ENCODE peak calls at places on chromosomes 4 and X, in nine cellular contexts. I, S, H, C, B, R, E, V and M are unnamed samples.

GRCh38 chrX:90040807-90041206 is 119.1 kb downstream of the TGIF2LX start:
- DNase-seq in I (no peak), S (no peak), H (no peak), C (no peak), B (no peak), R (no peak), E (no peak), V (peak; percentile 58), M (no peak)

GRCh38 chr4:152187693-152188092 is 348.2 kb downstream of the FBXW7 start:
- DNase-seq in I (no peak), S (no peak), H (no peak), C (no peak), B (no peak), R (no peak), E (no peak), V (no peak), M (no peak)

GRCh38 chr4:81601270-81601694 is 129.6 kb upstream of the RASGEF1B start:
- DNase-seq in I (no peak), S (no peak), H (no peak), C (no peak), B (no peak), R (no peak), E (no peak), V (no peak), M (no peak)

GRCh38 chr4:156242390-156242789 is 288.7 kb upstream of the CTSO start:
- DNase-seq in I (no peak), S (no peak), H (no peak), C (no peak), B (no peak), R (no peak), E (no peak), V (no peak), M (no peak)

GRCh38 chr4:151688003-151688784 is 72.6 kb downstream of the GATB start:
- DNase-seq in I (no peak), S (no peak), H (no peak), C (no peak), B (no peak), R (no peak), E (no peak), V (no peak), M (no peak)

GRCh38 chr4:53987761-53988171 is 76.6 kb downstream of the CHIC2 start:
- DNase-seq in I (no peak), S (no peak), H (no peak), C (no peak), B (peak; percentile 26), R (no peak), E (no peak), V (no peak), M (no peak)

GRCh38 chr4:123876640-123877039 is 480.0 kb downstream of the SPRY1 start:
- DNase-seq in I (no peak), S (no peak), H (no peak), C (no peak), B (no peak), R (no peak), E (no peak), V (no peak), M (no peak)

GRCh38 chrX:78514852-78515251 is 144.3 kb downstream of the RTL3 start:
- DNase-seq in I (no peak), S (no peak), H (peak; percentile 9), C (no peak), B (no peak), R (no peak), E (no peak), V (no peak), M (no peak)

GRCh38 chrX:41233988-41234387 is 100.0 kb upstream of the DDX3X start:
- DNase-seq in I (no peak), S (no peak), H (no peak), C (no peak), B (no peak), R (no peak), E (no peak), V (no peak), M (no peak)

GRCh38 chr4:3780347-3781171 is 14.4 kb downstream of the ADRA2C start:
- DNase-seq in I (no peak), S (no peak), H (no peak), C (no peak), B (no peak), R (no peak), E (no peak), V (no peak), M (no peak)

GRCh38 chr4:110629214-110629754 is 6.4 kb upstream of the PITX2 start:
- DNase-seq in I (no peak), S (no peak), H (no peak), C (no peak), B (no peak), R (no peak), E (no peak), V (peak; percentile 53), M (no peak)

GRCh38 chr4:76690091-76690905 is 207.6 kb downstream of the SOWAHB start:
- DNase-seq in I (no peak), S (no peak), H (peak; percentile 23), C (peak; percentile 10), B (no peak), R (no peak), E (peak; percentile 14), V (no peak), M (no peak)

GRCh38 chr4:11436673-11437072 is 8.0 kb upstream of the HS3ST1 start:
- DNase-seq in I (no peak), S (no peak), H (peak; percentile 51), C (no peak), B (no peak), R (no peak), E (no peak), V (no peak), M (no peak)

GRCh38 chr4:163448541-163449203 is 24.9 kb downstream of the TKTL2 start:
- DNase-seq in I (no peak), S (no peak), H (no peak), C (peak; percentile 27), B (no peak), R (no peak), E (no peak), V (no peak), M (no peak)

GRCh38 chr4:7025040-7025602 is 18.1 kb upstream of the TADA2B start:
- DNase-seq in I (no peak), S (no peak), H (no peak), C (no peak), B (no peak), R (no peak), E (no peak), V (peak; percentile 69), M (no peak)

GRCh38 chr4:39587881-39588280 is 50.8 kb downstream of the SMIM14 start:
- DNase-seq in I (no peak), S (no peak), H (no peak), C (no peak), B (no peak), R (no peak), E (no peak), V (no peak), M (no peak)

GRCh38 chr4:48490012-48490679 is at the start of gene ZAR1:
- DNase-seq in I (no peak), S (no peak), H (no peak), C (no peak), B (no peak), R (no peak), E (no peak), V (no peak), M (peak; percentile 64)

GRCh38 chr4:147754037-147754445 is 22.2 kb downstream of the ARHGAP10 start:
- DNase-seq in I (no peak), S (no peak), H (no peak), C (no peak), B (no peak), R (no peak), E (peak; percentile 23), V (no peak), M (no peak)
- H3K4me3 ChIP-seq in I (no peak overlapping the region), S (no peak overlapping the region), H (no peak overlapping the region), C (no peak overlapping the region), B (no peak overlapping the region), R (no peak overlapping the region), E (no peak overlapping the region), V (no peak overlapping the region), M (no peak overlapping the region)

GRCh38 chr4:154927126-154927525 is 146.1 kb downstream of the RBM46 start:
- DNase-seq in I (no peak), S (no peak), H (no peak), C (no peak), B (no peak), R (no peak), E (no peak), V (no peak), M (no peak)
- H3K4me3 ChIP-seq in I (no peak overlapping the region), S (no peak overlapping the region), H (no peak overlapping the region), C (no peak overlapping the region), B (no peak overlapping the region), R (no peak overlapping the region), E (no peak overlapping the region), V (no peak overlapping the region), M (no peak overlapping the region)

DNA sequence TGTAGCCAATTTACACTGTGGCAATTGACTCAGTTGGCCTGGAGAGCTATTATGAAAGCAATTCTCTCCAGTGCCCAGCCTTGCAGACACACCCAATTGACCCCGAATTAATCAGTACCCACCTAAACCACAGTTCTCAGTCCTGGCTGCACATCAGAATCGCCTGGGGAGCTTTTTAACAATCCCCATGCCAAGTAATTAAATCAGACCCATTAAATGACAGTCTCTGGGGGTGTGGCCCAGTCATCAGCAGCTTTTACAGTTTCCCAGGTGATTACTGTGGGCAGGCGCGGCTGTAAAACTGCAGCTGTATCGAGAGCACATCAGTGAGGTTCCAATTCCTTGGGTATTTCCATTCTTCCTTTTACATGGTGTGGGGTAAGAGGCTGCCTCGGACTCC is 460.9 kb upstream of the FAT1 start:
- DNase-seq in I (no peak), S (no peak), H (no peak), C (no peak), B (no peak), R (peak; percentile 67), E (no peak), V (no peak), M (no peak)
- H3K4me3 ChIP-seq in I (no peak overlapping the region), S (no peak overlapping the region), H (no peak overlapping the region), C (no peak overlapping the region), B (no peak overlapping the region), R (no peak overlapping the region), E (no peak overlapping the region), V (no peak overlapping the region), M (no peak overlapping the region)

GRCh38 chrX:45598841-45599240 is 398.2 kb upstream of the DIPK2B start:
- DNase-seq in I (no peak), S (no peak), H (no peak), C (no peak), B (no peak), R (no peak), E (no peak), V (no peak), M (no peak)

GRCh38 chrX:45602151-45602550 is 401.5 kb upstream of the DIPK2B start:
- DNase-seq in I (no peak), S (no peak), H (no peak), C (no peak), B (no peak), R (no peak), E (no peak), V (no peak), M (no peak)

GRCh38 chrX:45596190-45596808 is 395.6 kb upstream of the DIPK2B start:
- DNase-seq in I (no peak), S (no peak), H (no peak), C (no peak), B (no peak), R (no peak), E (no peak), V (no peak), M (no peak)

DNA sequence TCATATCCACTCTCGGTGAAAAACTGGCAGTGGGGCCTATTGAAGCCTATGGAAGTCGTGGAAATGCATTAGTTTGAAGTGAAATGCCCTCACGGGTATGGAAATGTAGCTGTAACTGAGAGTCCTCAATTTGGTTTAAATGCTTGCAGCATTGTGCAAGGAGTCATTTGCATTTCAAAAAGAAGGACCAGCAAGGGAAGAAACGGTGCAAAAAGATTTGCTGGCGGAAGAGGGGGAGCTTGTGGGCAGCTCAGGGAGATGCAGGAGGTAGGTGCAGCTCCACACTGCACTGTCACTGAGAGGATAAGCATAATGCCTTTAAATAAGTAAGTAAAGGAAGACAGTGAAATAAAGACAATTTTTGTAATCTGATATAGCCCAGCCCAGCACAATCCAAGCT is 400.4 kb upstream of the DIPK2B start:
- DNase-seq in I (no peak), S (no peak), H (no peak), C (no peak), B (no peak), R (no peak), E (no peak), V (no peak), M (no peak)
- H3K4me3 ChIP-seq in I (no peak overlapping the region), S (no peak overlapping the region), H (no peak overlapping the region), C (no peak overlapping the region), B (no peak overlapping the region), R (no peak overlapping the region), E (no peak overlapping the region), V (no peak overlapping the region), M (no peak overlapping the region)